ENCODE peak calls at places on chromosomes 11 and 22, in eight cellular contexts. Z is breast epithelium; G is CD8-positive, alpha-beta T cell; L is AG10803; P is ELR; C is AG08395; N is dorsolateral prefrontal cortex; V is fibroblast of villous mesenchyme. K is an unnamed sample.

GRCh38 chr11:116691779-116692178 is 81.0 kb downstream of the BUD13 start:
- DNase-seq in Z (peak), G (peak), V (peak), P (peak), C (peak), L (peak), N (peak), K (peak)

GRCh38 chr11:119832536-119832935 is 103.5 kb upstream of the NECTIN1 start:
- DNase-seq in C (peak), V (peak), P (peak), Z (no peak), N (no peak), G (no peak), L (peak), K (no peak)

GRCh38 chr22:37292641-37293040 is 10.3 kb downstream of the CYTH4 start:
- DNase-seq in N (no peak), G (no peak), Z (no peak), P (no peak), C (no peak), V (no peak), L (no peak), K (no peak)

GRCh38 chr22:49903322-49904039 is 14.8 kb downstream of the ALG12 start:
- DNase-seq in P (no peak), Z (no peak), L (no peak), C (no peak), V (no peak), G (no peak), N (no peak), K (no peak)

GRCh38 chr11:72781313-72782080 is 12.3 kb downstream of the STARD10 start:
- DNase-seq in Z (no peak), P (peak), N (no peak), V (no peak), C (peak), L (no peak), G (peak), K (no peak)

GRCh38 chr11:15821471-15821870 is 534.9 kb downstream of the SOX6 start:
- DNase-seq in P (no peak), L (no peak), G (no peak), C (no peak), N (no peak), V (peak), Z (no peak), K (no peak)

GRCh38 chr11:20467458-20468185 is 80.1 kb downstream of the PRMT3 start:
- DNase-seq in Z (no peak), V (no peak), L (no peak), N (no peak), G (no peak), C (no peak), P (no peak), K (no peak)

GRCh38 chr11:110086892-110087309 is 6.3 kb upstream of the ZC3H12C start:
- DNase-seq in C (peak), P (peak), L (peak), V (peak), N (no peak), G (no peak), Z (no peak), K (peak)

GRCh38 chr11:95337175-95337957 is 106.4 kb upstream of the SESN3 start:
- DNase-seq in V (peak), N (peak), Z (no peak), G (peak), C (peak), P (no peak), L (peak), K (no peak)

K was measured in HT1080.